ENCODE peak calls at places on chromosomes 7 and 10, in eight cellular contexts. M is transverse colon; R is CD4-positive, alpha-beta T cell; I is right atrium auricular region; F is aorta; Z is ovary; J is tibial artery; S is A549. C is an unnamed sample. For H3K9me3, the result is how much of the 10 kb centered on the place peaks cover.

GRCh38 chr10:132536964-132537712 is 449 bp upstream of the INPP5A start:
- DNase-seq in M (peak), R (peak), I (peak), F (peak), Z (peak), J (peak), S (peak), C (peak)

GRCh38 chr7:30596043-30596641 is 1.5 kb downstream of the GARS1 start:
- DNase-seq in M (no peak), R (no peak), I (no peak), F (no peak), Z (no peak), J (no peak), S (peak), C (no peak)

GRCh38 chr7:20786049-20786412 is 655 bp downstream of the SP8 start:
- DNase-seq in M (no peak), R (no peak), I (no peak), F (no peak), Z (no peak), J (no peak), S (no peak), C (no peak)

GRCh38 chr10:122567056-122567660 is 6.6 kb downstream of the DMBT1 start:
- DNase-seq in M (peak), R (peak), I (no peak), F (no peak), Z (no peak), J (no peak), S (no peak), C (no peak)

GRCh38 chr7:130387628-130388403 is 7.5 kb downstream of the CPA1 start:
- DNase-seq in M (no peak), R (no peak), I (peak), F (no peak), Z (no peak), J (no peak), S (no peak), C (no peak)

GRCh38 chr10:84935772-84936171 is 607.4 kb downstream of the CCSER2 start:
- DNase-seq in M (no peak), R (no peak), I (no peak), F (no peak), Z (no peak), J (no peak), S (no peak), C (no peak)

GRCh38 chr10:133141963-133142350 is 18.1 kb upstream of the KNDC1 start:
- DNase-seq in M (no peak), R (no peak), I (no peak), F (peak), Z (no peak), J (peak), S (no peak), C (no peak)

GRCh38 chr10:84075226-84076046 is 63.9 kb upstream of the GHITM start:
- DNase-seq in M (no peak), R (no peak), I (no peak), F (no peak), Z (no peak), J (no peak), S (no peak), C (no peak)

GRCh38 chr10:104127411-104127810 is 5.4 kb downstream of the SFR1 start:
- DNase-seq in M (no peak), R (no peak), I (no peak), F (no peak), Z (no peak), J (no peak), S (peak), C (no peak)

DNA sequence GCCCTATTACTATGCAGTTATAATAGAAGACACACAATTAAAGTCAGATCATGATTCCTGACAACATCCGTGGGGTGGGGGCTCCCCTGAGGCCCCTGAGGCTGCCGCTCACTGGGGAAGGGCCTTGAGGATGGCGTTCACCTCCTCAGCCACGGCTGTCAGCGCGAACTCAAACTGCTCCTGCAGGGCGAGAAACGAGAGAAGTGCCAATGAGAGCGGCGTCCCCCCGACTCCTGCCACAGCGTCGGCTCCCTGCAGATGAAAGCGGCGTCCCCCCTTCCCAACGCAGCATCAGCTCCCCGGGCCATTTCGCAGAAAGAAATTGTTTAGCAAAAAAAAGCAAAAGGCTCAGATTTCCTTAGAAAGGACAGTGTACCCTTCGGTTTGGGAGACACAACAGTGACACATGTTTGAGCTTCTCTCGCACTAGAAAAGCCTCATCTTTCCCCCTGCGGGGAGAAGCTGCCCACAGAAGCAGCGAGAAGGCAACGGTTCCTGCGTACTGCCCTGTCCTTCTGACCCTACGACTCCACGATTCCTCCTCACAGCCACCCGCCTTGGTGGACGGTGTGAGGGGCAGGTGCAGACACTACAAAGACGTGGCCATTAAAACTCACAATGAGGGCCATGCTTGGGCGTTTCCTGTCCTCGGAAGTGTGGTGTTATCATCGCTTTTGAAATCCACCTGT is 203.9 kb downstream of the DNAJB6 start:
- DNase-seq in M (no peak), R (no peak), I (no peak), F (no peak), Z (no peak), J (peak), S (no peak), C (no peak)
- H3K9me3 ChIP-seq in M (under half), R (under half), I (under half), F (under half), Z (under half), J (under half), S (under half), C (under half)

DNA sequence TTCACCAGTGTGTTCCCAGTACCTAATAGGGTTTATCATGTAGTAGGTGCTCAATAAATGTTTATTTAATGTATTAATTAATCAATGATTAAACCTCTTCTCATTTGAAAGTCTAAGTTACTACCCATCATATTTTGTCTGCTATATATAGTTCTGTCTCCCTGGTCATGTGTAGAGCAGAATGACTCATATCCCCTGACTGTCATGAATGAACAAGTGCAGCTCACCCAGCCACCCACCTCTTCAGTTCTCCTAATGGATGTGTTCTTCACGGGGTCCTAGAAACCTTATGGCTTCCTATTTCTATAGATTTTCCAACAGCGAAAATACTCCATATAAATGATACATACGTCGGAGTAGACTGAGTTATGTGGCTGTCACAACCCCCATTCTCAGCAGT is 64.5 kb downstream of the HIF1AN start:
- DNase-seq in M (no peak), R (no peak), I (no peak), F (no peak), Z (no peak), J (no peak), S (no peak), C (no peak)
- H3K9me3 ChIP-seq in M (under half), R (under half), I (under half), F (under half), Z (under half), J (under half), S (under half), C (under half)

DNA sequence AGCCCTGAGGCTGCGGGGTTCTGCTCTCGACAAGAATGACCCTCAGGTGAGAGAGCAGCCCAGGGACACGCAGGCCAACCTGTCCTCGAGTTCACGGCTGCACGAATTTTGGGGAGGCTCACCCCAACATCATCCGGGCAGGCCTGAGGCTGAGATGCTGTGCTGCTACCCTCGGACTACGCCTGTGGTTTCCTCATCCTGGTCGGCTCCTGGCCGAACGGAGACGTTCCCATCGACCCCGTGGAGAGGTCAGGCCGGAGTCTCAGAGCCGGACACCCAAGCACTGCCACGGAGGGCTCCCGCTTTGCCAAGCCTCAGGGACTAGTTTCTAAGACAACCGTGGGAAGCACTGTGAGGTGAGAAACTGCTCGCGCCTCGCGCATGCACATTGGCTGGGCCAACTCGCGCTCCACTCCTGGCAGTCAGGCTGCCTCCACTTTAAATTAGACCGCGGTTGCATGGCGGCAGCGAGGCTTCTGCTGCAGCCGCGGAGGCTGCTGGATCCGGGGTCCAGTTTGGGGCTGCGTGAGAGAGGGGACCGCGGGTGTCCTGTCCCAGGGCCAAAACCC is 203.4 kb downstream of the ZNF716 start:
- DNase-seq in M (no peak), R (no peak), I (no peak), F (no peak), Z (no peak), J (no peak), S (no peak), C (no peak)
- H3K9me3 ChIP-seq in M (under half), R (under half), I (under half), F (under half), Z (under half), J (under half), S (under half), C (half or more)

GRCh38 chr7:152406491-152406890 is 29.3 kb downstream of the KMT2C start:
- DNase-seq in M (no peak), R (no peak), I (no peak), F (no peak), Z (no peak), J (no peak), S (no peak), C (no peak)
- H3K9me3 ChIP-seq in M (under half), R (under half), I (under half), F (under half), Z (under half), J (under half), S (under half), C (under half)

GRCh38 chr10:72084094-72084459 is 4.3 kb downstream of the SPOCK2 start:
- DNase-seq in M (no peak), R (peak), I (no peak), F (no peak), Z (peak), J (peak), S (no peak), C (no peak)
- H3K9me3 ChIP-seq in M (under half), R (under half), I (under half), F (under half), Z (under half), J (under half), S (under half), C (under half)

GRCh38 chr10:80415734-80416281 is 7.5 kb downstream of the PRXL2A start:
- DNase-seq in M (no peak), R (no peak), I (no peak), F (no peak), Z (no peak), J (no peak), S (no peak), C (no peak)

GRCh38 chr10:80414126-80414898 is 6.0 kb downstream of the PRXL2A start:
- DNase-seq in M (peak), R (no peak), I (no peak), F (no peak), Z (no peak), J (no peak), S (no peak), C (no peak)

GRCh38 chr10:80413152-80413996 is 5.0 kb downstream of the PRXL2A start:
- DNase-seq in M (no peak), R (no peak), I (no peak), F (no peak), Z (no peak), J (no peak), S (no peak), C (no peak)

GRCh38 chr10:80412521-80412920 is 4.2 kb downstream of the PRXL2A start:
- DNase-seq in M (no peak), R (no peak), I (no peak), F (no peak), Z (no peak), J (no peak), S (no peak), C (no peak)

GRCh38 chr10:80416401-80417098 is 8.2 kb downstream of the PRXL2A start:
- DNase-seq in M (peak), R (no peak), I (peak), F (no peak), Z (peak), J (no peak), S (no peak), C (no peak)
- H3K9me3 ChIP-seq in M (under half), R (under half), I (under half), F (under half), Z (under half), J (under half), S (under half), C (under half)

DNA sequence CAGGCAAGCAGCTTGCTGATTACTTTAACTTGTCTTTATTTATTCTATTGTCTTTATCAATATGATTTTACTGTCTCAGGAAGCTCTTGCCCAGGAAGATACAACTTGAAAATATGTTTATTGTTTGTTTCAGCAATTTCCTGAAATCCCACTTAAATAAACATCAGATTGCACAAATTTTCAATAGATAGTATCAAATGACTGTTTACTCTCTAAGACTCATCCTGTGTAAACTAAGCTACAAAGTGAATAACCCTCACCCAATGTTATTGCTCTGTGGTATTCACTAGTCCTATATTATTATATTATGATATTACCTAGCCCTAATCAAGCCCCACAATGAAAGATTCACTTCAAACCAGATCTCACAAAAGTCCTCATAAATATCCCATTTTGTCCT is 130.4 kb upstream of the HPS1 start:
- DNase-seq in M (no peak), R (no peak), I (no peak), F (no peak), Z (no peak), J (no peak), S (no peak), C (no peak)
- H3K9me3 ChIP-seq in M (under half), R (under half), I (under half), F (under half), Z (under half), J (under half), S (under half), C (under half)

DNA sequence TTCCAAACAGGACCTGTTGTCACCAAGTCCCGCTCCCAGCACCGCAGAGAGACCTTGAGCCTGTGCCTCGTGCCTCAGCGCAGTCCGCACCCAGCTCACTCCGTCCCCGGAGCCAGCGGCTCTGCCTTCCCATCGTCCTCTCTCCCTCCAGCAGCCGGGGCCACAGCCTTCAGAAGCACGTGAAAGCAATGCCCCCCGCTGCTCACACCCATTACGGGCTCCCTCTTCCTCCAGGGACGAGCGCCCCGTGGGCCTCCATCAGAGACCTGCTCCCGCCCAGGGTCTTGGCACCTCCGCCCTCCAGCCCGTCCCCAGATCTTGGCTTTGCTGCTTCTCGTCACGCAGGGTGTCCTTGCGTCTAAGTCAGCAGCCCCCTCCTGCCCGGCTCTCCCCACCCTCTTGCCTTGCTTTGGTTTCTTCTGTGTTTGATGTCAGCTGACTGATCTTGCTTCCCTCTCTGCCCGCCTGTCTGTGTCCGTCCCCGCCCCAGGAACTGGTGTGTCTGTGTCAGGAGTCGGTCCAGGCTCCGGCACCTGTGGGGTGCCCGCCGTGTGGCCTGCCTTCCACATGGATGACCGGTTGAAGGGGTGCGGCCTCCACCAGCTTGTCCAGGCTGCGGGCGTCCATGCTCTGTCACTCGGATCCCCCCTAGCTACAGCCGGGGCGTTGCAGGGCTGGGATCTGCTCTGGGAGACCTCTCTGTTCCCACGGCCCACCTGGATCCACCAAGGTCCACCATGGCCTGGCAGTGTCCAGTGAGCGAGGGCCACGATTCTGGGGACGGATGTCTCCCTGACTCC is 61.9 kb downstream of the FOXL3 start:
- DNase-seq in M (no peak), R (peak), I (no peak), F (no peak), Z (no peak), J (no peak), S (no peak), C (no peak)
- H3K9me3 ChIP-seq in M (under half), R (under half), I (under half), F (under half), Z (under half), J (under half), S (under half), C (under half)

C was measured in lung.